ENCODE peak calls at places on chromosomes 12 and 14, in four cellular contexts. E, F, Q and I are unnamed samples.

GRCh38 chr12:96776908-96777307 is 130.1 kb upstream of the NEDD1 start:
- DNase-seq in E (no peak), F (no peak), Q (no peak), I (no peak)

GRCh38 chr14:44914849-44915248 is 46.9 kb downstream of the KLHL28 start:
- DNase-seq in E (no peak), F (no peak), Q (no peak), I (no peak)

GRCh38 chr14:72745991-72746980 is 147.6 kb downstream of the DPF3 start:
- DNase-seq in E (no peak), F (no peak), Q (peak; percentile 19), I (no peak)

GRCh38 chr12:98997-99396 is 32.4 kb downstream of the IQSEC3 start:
- DNase-seq in E (peak; percentile 39), F (no peak), Q (no peak), I (no peak)

GRCh38 chr14:21852061-21852664 is 178.5 kb upstream of the OR4E1 start:
- DNase-seq in E (peak; percentile 77), F (peak; percentile 70), Q (peak; percentile 10), I (peak; percentile 17)

GRCh38 chr12:71509705-71510104 is 70.1 kb downstream of the LGR5 start:
- DNase-seq in E (no peak), F (no peak), Q (no peak), I (no peak)

GRCh38 chr14:55221186-55221585 is 29.8 kb upstream of the DLGAP5 start:
- DNase-seq in E (no peak), F (no peak), Q (peak; percentile 23), I (no peak)

GRCh38 chr14:41817626-41818025 is 210.9 kb downstream of the LRFN5 start:
- DNase-seq in E (no peak), F (no peak), Q (no peak), I (no peak)

GRCh38 chr14:31457665-31458659 is 656 bp upstream of the DTD2 start:
- DNase-seq in E (no peak), F (no peak), Q (no peak), I (no peak)

GRCh38 chr14:21263284-21264024 is 5.8 kb downstream of the HNRNPC start:
- DNase-seq in E (no peak), F (no peak), Q (no peak), I (no peak)

GRCh38 chr12:113092478-113093408 is 36.2 kb downstream of the DTX1 start:
- DNase-seq in E (peak; percentile 89), F (peak; percentile 48), Q (peak; percentile 53), I (no peak)

GRCh38 chr14:92316937-92317336 is 6.0 kb upstream of the SLC24A4 start:
- DNase-seq in E (no peak), F (no peak), Q (peak; percentile 55), I (no peak)

GRCh38 chr12:102169922-102170698 is 27.5 kb downstream of the PMCH start:
- DNase-seq in E (no peak), F (peak; percentile 35), Q (peak; percentile 1), I (no peak)

GRCh38 chr14:96057738-96058137 is 18.6 kb downstream of the C14orf132 start:
- DNase-seq in E (no peak), F (no peak), Q (no peak), I (no peak)

GRCh38 chr12:69045430-69045829 is 112.5 kb upstream of the CPM start:
- DNase-seq in E (no peak), F (no peak), Q (no peak), I (no peak)

GRCh38 chr12:14665354-14666348 is 30.7 kb downstream of the GUCY2C start:
- DNase-seq in E (peak; percentile 41), F (no peak), Q (peak; percentile 1), I (no peak)

GRCh38 chr12:41250748-41251147 is 62.6 kb downstream of the PDZRN4 start:
- DNase-seq in E (no peak), F (no peak), Q (no peak), I (no peak)

GRCh38 chr12:38886064-38886463 is 19.3 kb downstream of the CPNE8 start:
- DNase-seq in E (no peak), F (no peak), Q (peak; percentile 55), I (no peak)

GRCh38 chr14:66603945-66604344 is 96.0 kb downstream of the GPHN start:
- DNase-seq in E (no peak), F (no peak), Q (no peak), I (no peak)

GRCh38 chr14:79278798-79279644 is 932.3 kb downstream of the DIO2 start:
- DNase-seq in E (peak; percentile 85), F (peak; percentile 80), Q (peak; percentile 77), I (no peak)

GRCh38 chr14:32724864-32725550 is 213.7 kb upstream of the NPAS3 start:
- DNase-seq in E (peak; percentile 31), F (no peak), Q (no peak), I (no peak)

GRCh38 chr12:93741741-93742085 is 64.5 kb downstream of the CRADD start:
- DNase-seq in E (peak; percentile 45), F (peak; percentile 9), Q (no peak), I (peak; percentile 17)

GRCh38 chr14:44803239-44803905 is 158.4 kb downstream of the KLHL28 start:
- DNase-seq in E (no peak), F (no peak), Q (peak; percentile 55), I (no peak)

GRCh38 chr12:105031061-105031807 is 45.1 kb downstream of the NOPCHAP1 start:
- DNase-seq in E (no peak), F (no peak), Q (no peak), I (no peak)

GRCh38 chr14:52063107-52063506 is 5.8 kb downstream of the NID2 start:
- DNase-seq in E (no peak), F (no peak), Q (no peak), I (no peak)

GRCh38 chr12:57452181-57452936 is 2.7 kb upstream of the INHBE start:
- DNase-seq in E (no peak), F (no peak), Q (no peak), I (no peak)

GRCh38 chr14:70803321-70804110 is 5.8 kb downstream of the MAP3K9 start:
- DNase-seq in E (no peak), F (no peak), Q (no peak), I (no peak)

GRCh38 chr12:5535531-5535930 is 103.6 kb downstream of the NTF3 start:
- DNase-seq in E (no peak), F (no peak), Q (no peak), I (no peak)

GRCh38 chr12:5534800-5535199 is 102.9 kb downstream of the NTF3 start:
- DNase-seq in E (no peak), F (no peak), Q (no peak), I (no peak)

GRCh38 chr12:5537771-5538170 is 105.9 kb downstream of the NTF3 start:
- DNase-seq in E (no peak), F (no peak), Q (no peak), I (no peak)

DNA sequence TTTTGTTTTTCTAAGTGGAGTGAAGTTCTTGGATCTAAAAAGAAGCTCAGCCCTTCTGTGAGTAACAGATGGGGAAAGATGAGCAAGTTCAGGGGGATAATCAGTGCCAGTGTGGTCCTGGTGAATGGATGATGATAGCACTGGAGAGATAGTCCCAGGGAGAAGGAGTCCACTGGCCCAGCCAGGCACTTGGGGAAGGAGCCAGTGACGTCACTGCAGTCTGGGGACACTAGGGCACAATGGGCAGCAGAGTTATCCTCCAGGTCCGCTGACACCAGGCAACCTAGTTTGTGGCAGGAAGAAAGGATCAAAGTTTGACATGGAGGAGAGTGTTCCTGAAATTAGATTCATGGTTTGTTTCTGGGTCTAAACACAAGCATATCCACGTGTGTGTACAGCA is 101.5 kb downstream of the NTF3 start:
- DNase-seq in E (no peak), F (no peak), Q (no peak), I (no peak)
- TF ChIP-seq CTCF in E (no peak), F (no peak), Q (no peak), I (no peak)

DNA sequence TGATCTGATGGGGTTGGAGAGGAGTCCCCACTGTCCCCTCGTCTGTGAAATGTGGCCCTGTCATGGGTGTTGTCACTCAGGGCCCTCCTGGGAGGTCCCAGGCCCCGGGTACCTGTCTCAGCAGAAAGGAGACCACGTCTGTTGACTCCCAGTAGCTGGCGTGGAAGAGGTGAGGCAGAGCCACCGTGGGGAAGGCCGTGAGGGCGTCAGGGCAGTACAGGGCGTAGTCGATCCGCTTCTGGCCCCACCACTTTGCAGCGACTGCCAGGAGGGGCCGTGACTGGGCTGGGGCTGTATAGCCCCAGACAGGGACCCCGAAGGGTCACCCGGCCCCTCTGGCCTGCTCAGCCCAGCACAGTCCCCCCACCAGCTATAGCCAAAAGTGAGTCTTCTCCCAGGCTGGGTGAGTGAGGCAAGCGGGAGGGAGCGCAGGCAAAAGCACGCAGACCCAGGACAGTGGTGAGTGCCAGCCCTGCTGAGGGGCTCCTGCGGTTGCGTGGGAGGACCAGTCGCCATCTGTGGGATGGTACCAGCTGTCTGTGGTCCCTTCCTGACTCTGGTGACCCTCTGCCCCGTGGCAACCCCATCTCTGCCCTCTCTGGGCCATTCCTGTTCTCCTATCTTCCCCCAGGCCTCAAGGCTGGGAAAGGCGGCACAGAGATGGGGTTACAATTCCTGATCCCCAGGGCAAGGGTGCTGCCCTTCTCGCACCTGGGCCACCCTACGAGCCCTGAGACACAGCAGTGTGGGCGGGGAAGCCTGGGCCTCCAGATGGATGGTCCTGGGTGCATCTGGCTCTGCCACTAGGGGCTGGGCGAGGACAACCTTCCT is 8.3 kb downstream of the ARL6IP4 start:
- DNase-seq in E (no peak), F (no peak), Q (no peak), I (no peak)
- TF ChIP-seq CTCF in E (no peak), F (no peak), Q (no peak), I (no peak)

GRCh38 chr12:116277393-116278258 is at the start of gene MED13L:
- DNase-seq in E (peak; percentile 85), F (peak; percentile 96), Q (peak; percentile 98), I (peak; percentile 90)
- TF ChIP-seq CTCF in E (no peak), F (peak; percentile 18), Q (peak; percentile 70), I (no peak)

GRCh38 chr12:111033281-111034147 is 113.1 kb upstream of the MYL2 start:
- DNase-seq in E (peak; percentile 77), F (peak; percentile 47), Q (no peak), I (no peak)
- TF ChIP-seq CTCF in E (peak; percentile 72), F (peak; percentile 84), Q (peak; percentile 63), I (no peak)

DNA sequence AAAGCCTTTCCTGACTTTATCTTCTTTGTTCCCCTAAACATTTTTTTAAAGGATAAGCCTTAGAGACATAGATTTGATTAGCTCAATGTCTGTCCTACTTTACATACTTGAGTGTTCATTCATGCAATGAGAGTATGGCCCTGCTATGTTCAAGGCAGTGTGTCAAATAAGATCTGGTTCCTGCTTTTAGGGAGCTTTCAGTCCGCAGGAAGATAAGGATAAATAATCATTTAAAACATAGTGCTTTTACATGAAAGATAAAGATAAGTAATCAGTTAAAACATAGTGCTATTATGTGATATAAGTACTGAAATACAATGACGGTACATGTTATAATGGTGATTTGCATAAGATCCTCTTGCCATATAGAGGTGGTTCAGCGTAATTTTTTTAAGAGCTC is 378.3 kb upstream of the PRICKLE1 start:
- DNase-seq in E (no peak), F (no peak), Q (no peak), I (no peak)
- TF ChIP-seq CTCF in E (no peak), F (no peak), Q (no peak), I (no peak)

GRCh38 chr12:55072093-55072492 is 52.3 kb downstream of the NEUROD4 start:
- DNase-seq in E (peak; percentile 80), F (peak; percentile 65), Q (peak; percentile 9), I (peak; percentile 42)
- TF ChIP-seq CTCF in E (peak; percentile 33), F (peak; percentile 29), Q (no peak), I (no peak)

GRCh38 chr14:101328412-101329149 is 232.7 kb upstream of the DIO3 start:
- DNase-seq in E (no peak), F (no peak), Q (no peak), I (no peak)
- TF ChIP-seq CTCF in E (no peak), F (no peak), Q (no peak), I (no peak)